ENCODE peak calls at places on chromosomes 16 and 17, in eight cellular contexts. One of them, this sample, is unnamed.

GRCh38 chr17:22443061-22443460 is 750.7 kb downstream of the KCNJ18 start:
- DNase-seq in HS-5: no peak
- DNase-seq in ELR: no peak
- DNase-seq in T-helper 17 cell: no peak
- DNase-seq in lower leg skin: no peak
- DNase-seq in stimulated activated CD4-positive, alpha-beta T cell treated with anti-CD3 and anti-CD28 coated beads, Interleukin-15, amount 100 ng/mL, for 1 hour: no peak
- DNase-seq in activated T-cell treated with anti-CD3 and anti-CD28 coated beads, Interleukin-2, amount 50 U/mL, for 48 hours: no peak
- DNase-seq in heart left ventricle: no peak
- DNase-seq in this sample: no peak

GRCh38 chr16:73483934-73484712 is 436.2 kb upstream of the ZFHX3 start:
- DNase-seq in HS-5: no peak
- DNase-seq in ELR: no peak
- DNase-seq in T-helper 17 cell: no peak
- DNase-seq in lower leg skin: no peak
- DNase-seq in stimulated activated CD4-positive, alpha-beta T cell treated with anti-CD3 and anti-CD28 coated beads, Interleukin-15, amount 100 ng/mL, for 1 hour: no peak
- DNase-seq in activated T-cell treated with anti-CD3 and anti-CD28 coated beads, Interleukin-2, amount 50 U/mL, for 48 hours: no peak
- DNase-seq in heart left ventricle: no peak
- DNase-seq in this sample: no peak

GRCh38 chr17:80861892-80862291 is 129.7 kb upstream of the CHMP6 start:
- DNase-seq in HS-5: no peak
- DNase-seq in ELR: peak; percentile 61
- DNase-seq in T-helper 17 cell: no peak
- DNase-seq in lower leg skin: no peak
- DNase-seq in stimulated activated CD4-positive, alpha-beta T cell treated with anti-CD3 and anti-CD28 coated beads, Interleukin-15, amount 100 ng/mL, for 1 hour: peak; percentile 47
- DNase-seq in activated T-cell treated with anti-CD3 and anti-CD28 coated beads, Interleukin-2, amount 50 U/mL, for 48 hours: peak; percentile 76
- DNase-seq in heart left ventricle: peak; percentile 49
- DNase-seq in this sample: peak; percentile 66

GRCh38 chr17:69672924-69673323 is 258.4 kb downstream of the MAP2K6 start:
- DNase-seq in HS-5: peak; percentile 64
- DNase-seq in ELR: peak; percentile 81
- DNase-seq in T-helper 17 cell: no peak
- DNase-seq in lower leg skin: no peak
- DNase-seq in stimulated activated CD4-positive, alpha-beta T cell treated with anti-CD3 and anti-CD28 coated beads, Interleukin-15, amount 100 ng/mL, for 1 hour: no peak
- DNase-seq in activated T-cell treated with anti-CD3 and anti-CD28 coated beads, Interleukin-2, amount 50 U/mL, for 48 hours: no peak
- DNase-seq in heart left ventricle: no peak
- DNase-seq in this sample: no peak

GRCh38 chr16:13223666-13224065 is 322.3 kb downstream of the SHISA9 start:
- DNase-seq in HS-5: no peak
- DNase-seq in ELR: no peak
- DNase-seq in T-helper 17 cell: no peak
- DNase-seq in lower leg skin: no peak
- DNase-seq in stimulated activated CD4-positive, alpha-beta T cell treated with anti-CD3 and anti-CD28 coated beads, Interleukin-15, amount 100 ng/mL, for 1 hour: no peak
- DNase-seq in activated T-cell treated with anti-CD3 and anti-CD28 coated beads, Interleukin-2, amount 50 U/mL, for 48 hours: no peak
- DNase-seq in heart left ventricle: no peak
- DNase-seq in this sample: no peak

GRCh38 chr17:57257213-57257873 is 1.0 kb downstream of the MSI2 start:
- DNase-seq in HS-5: no peak
- DNase-seq in ELR: peak; percentile 31
- DNase-seq in T-helper 17 cell: no peak
- DNase-seq in lower leg skin: no peak
- DNase-seq in stimulated activated CD4-positive, alpha-beta T cell treated with anti-CD3 and anti-CD28 coated beads, Interleukin-15, amount 100 ng/mL, for 1 hour: no peak
- DNase-seq in activated T-cell treated with anti-CD3 and anti-CD28 coated beads, Interleukin-2, amount 50 U/mL, for 48 hours: no peak
- DNase-seq in heart left ventricle: no peak
- DNase-seq in this sample: no peak

GRCh38 chr17:21173543-21173942 is 40.4 kb downstream of the TMEM11 start:
- DNase-seq in HS-5: no peak
- DNase-seq in ELR: no peak
- DNase-seq in T-helper 17 cell: no peak
- DNase-seq in lower leg skin: no peak
- DNase-seq in stimulated activated CD4-positive, alpha-beta T cell treated with anti-CD3 and anti-CD28 coated beads, Interleukin-15, amount 100 ng/mL, for 1 hour: no peak
- DNase-seq in activated T-cell treated with anti-CD3 and anti-CD28 coated beads, Interleukin-2, amount 50 U/mL, for 48 hours: no peak
- DNase-seq in heart left ventricle: no peak
- DNase-seq in this sample: no peak

GRCh38 chr17:18021372-18021771 is 17.6 kb downstream of the ATPAF2 start:
- DNase-seq in HS-5: no peak
- DNase-seq in ELR: no peak
- DNase-seq in T-helper 17 cell: no peak
- DNase-seq in lower leg skin: peak; percentile 59
- DNase-seq in stimulated activated CD4-positive, alpha-beta T cell treated with anti-CD3 and anti-CD28 coated beads, Interleukin-15, amount 100 ng/mL, for 1 hour: no peak
- DNase-seq in activated T-cell treated with anti-CD3 and anti-CD28 coated beads, Interleukin-2, amount 50 U/mL, for 48 hours: no peak
- DNase-seq in heart left ventricle: no peak
- DNase-seq in this sample: no peak

GRCh38 chr17:17491031-17491471 is 5.1 kb downstream of the RASD1 start:
- DNase-seq in HS-5: no peak
- DNase-seq in ELR: no peak
- DNase-seq in T-helper 17 cell: no peak
- DNase-seq in lower leg skin: no peak
- DNase-seq in stimulated activated CD4-positive, alpha-beta T cell treated with anti-CD3 and anti-CD28 coated beads, Interleukin-15, amount 100 ng/mL, for 1 hour: no peak
- DNase-seq in activated T-cell treated with anti-CD3 and anti-CD28 coated beads, Interleukin-2, amount 50 U/mL, for 48 hours: no peak
- DNase-seq in heart left ventricle: no peak
- DNase-seq in this sample: peak; percentile 22

GRCh38 chr16:85046957-85047866 is 19.6 kb downstream of the KIAA0513 start:
- DNase-seq in HS-5: no peak
- DNase-seq in ELR: no peak
- DNase-seq in T-helper 17 cell: no peak
- DNase-seq in lower leg skin: no peak
- DNase-seq in stimulated activated CD4-positive, alpha-beta T cell treated with anti-CD3 and anti-CD28 coated beads, Interleukin-15, amount 100 ng/mL, for 1 hour: no peak
- DNase-seq in activated T-cell treated with anti-CD3 and anti-CD28 coated beads, Interleukin-2, amount 50 U/mL, for 48 hours: no peak
- DNase-seq in heart left ventricle: no peak
- DNase-seq in this sample: no peak

GRCh38 chr17:47776330-47777197 is 43.5 kb downstream of the TBX21 start:
- DNase-seq in HS-5: no peak
- DNase-seq in ELR: peak; percentile 71
- DNase-seq in T-helper 17 cell: no peak
- DNase-seq in lower leg skin: no peak
- DNase-seq in stimulated activated CD4-positive, alpha-beta T cell treated with anti-CD3 and anti-CD28 coated beads, Interleukin-15, amount 100 ng/mL, for 1 hour: no peak
- DNase-seq in activated T-cell treated with anti-CD3 and anti-CD28 coated beads, Interleukin-2, amount 50 U/mL, for 48 hours: peak; percentile 46
- DNase-seq in heart left ventricle: no peak
- DNase-seq in this sample: no peak

GRCh38 chr16:86529160-86529559 is 18.8 kb downstream of the FOXF1 start:
- DNase-seq in HS-5: no peak
- DNase-seq in ELR: peak; percentile 45
- DNase-seq in T-helper 17 cell: no peak
- DNase-seq in lower leg skin: no peak
- DNase-seq in stimulated activated CD4-positive, alpha-beta T cell treated with anti-CD3 and anti-CD28 coated beads, Interleukin-15, amount 100 ng/mL, for 1 hour: no peak
- DNase-seq in activated T-cell treated with anti-CD3 and anti-CD28 coated beads, Interleukin-2, amount 50 U/mL, for 48 hours: no peak
- DNase-seq in heart left ventricle: no peak
- DNase-seq in this sample: no peak

GRCh38 chr17:12282056-12282455 is 261.4 kb downstream of the MAP2K4 start:
- DNase-seq in HS-5: peak; percentile 63
- DNase-seq in ELR: peak; percentile 59
- DNase-seq in T-helper 17 cell: no peak
- DNase-seq in lower leg skin: no peak
- DNase-seq in stimulated activated CD4-positive, alpha-beta T cell treated with anti-CD3 and anti-CD28 coated beads, Interleukin-15, amount 100 ng/mL, for 1 hour: no peak
- DNase-seq in activated T-cell treated with anti-CD3 and anti-CD28 coated beads, Interleukin-2, amount 50 U/mL, for 48 hours: no peak
- DNase-seq in heart left ventricle: no peak
- DNase-seq in this sample: no peak

GRCh38 chr17:51585514-51586104 is 325.3 kb downstream of the UTP18 start:
- DNase-seq in HS-5: no peak
- DNase-seq in ELR: peak; percentile 22
- DNase-seq in T-helper 17 cell: no peak
- DNase-seq in lower leg skin: no peak
- DNase-seq in stimulated activated CD4-positive, alpha-beta T cell treated with anti-CD3 and anti-CD28 coated beads, Interleukin-15, amount 100 ng/mL, for 1 hour: no peak
- DNase-seq in activated T-cell treated with anti-CD3 and anti-CD28 coated beads, Interleukin-2, amount 50 U/mL, for 48 hours: no peak
- DNase-seq in heart left ventricle: no peak
- DNase-seq in this sample: no peak

GRCh38 chr17:29959658-29960337 is 18.4 kb downstream of the EFCAB5 start:
- DNase-seq in HS-5: no peak
- DNase-seq in ELR: peak; percentile 45
- DNase-seq in T-helper 17 cell: no peak
- DNase-seq in lower leg skin: no peak
- DNase-seq in stimulated activated CD4-positive, alpha-beta T cell treated with anti-CD3 and anti-CD28 coated beads, Interleukin-15, amount 100 ng/mL, for 1 hour: no peak
- DNase-seq in activated T-cell treated with anti-CD3 and anti-CD28 coated beads, Interleukin-2, amount 50 U/mL, for 48 hours: no peak
- DNase-seq in heart left ventricle: no peak
- DNase-seq in this sample: no peak

GRCh38 chr17:31435581-31435980 is 44.1 kb downstream of the RAB11FIP4 start:
- DNase-seq in HS-5: no peak
- DNase-seq in ELR: no peak
- DNase-seq in T-helper 17 cell: no peak
- DNase-seq in lower leg skin: no peak
- DNase-seq in stimulated activated CD4-positive, alpha-beta T cell treated with anti-CD3 and anti-CD28 coated beads, Interleukin-15, amount 100 ng/mL, for 1 hour: no peak
- DNase-seq in activated T-cell treated with anti-CD3 and anti-CD28 coated beads, Interleukin-2, amount 50 U/mL, for 48 hours: no peak
- DNase-seq in heart left ventricle: no peak
- DNase-seq in this sample: no peak

GRCh38 chr17:16989230-16989952 is 17.5 kb upstream of the TNFRSF13B start:
- DNase-seq in HS-5: no peak
- DNase-seq in ELR: no peak
- DNase-seq in T-helper 17 cell: no peak
- DNase-seq in lower leg skin: peak; percentile 72
- DNase-seq in stimulated activated CD4-positive, alpha-beta T cell treated with anti-CD3 and anti-CD28 coated beads, Interleukin-15, amount 100 ng/mL, for 1 hour: no peak
- DNase-seq in activated T-cell treated with anti-CD3 and anti-CD28 coated beads, Interleukin-2, amount 50 U/mL, for 48 hours: peak; percentile 28
- DNase-seq in heart left ventricle: no peak
- DNase-seq in this sample: no peak

GRCh38 chr17:82095777-82096708 is 2.0 kb downstream of the FASN start:
- DNase-seq in HS-5: no peak
- DNase-seq in ELR: no peak
- DNase-seq in T-helper 17 cell: no peak
- DNase-seq in lower leg skin: no peak
- DNase-seq in stimulated activated CD4-positive, alpha-beta T cell treated with anti-CD3 and anti-CD28 coated beads, Interleukin-15, amount 100 ng/mL, for 1 hour: no peak
- DNase-seq in activated T-cell treated with anti-CD3 and anti-CD28 coated beads, Interleukin-2, amount 50 U/mL, for 48 hours: no peak
- DNase-seq in heart left ventricle: peak; percentile 26
- DNase-seq in this sample: no peak

GRCh38 chr17:27512511-27513346 is 56.5 kb downstream of the KSR1 start:
- DNase-seq in HS-5: no peak
- DNase-seq in ELR: no peak
- DNase-seq in T-helper 17 cell: no peak
- DNase-seq in lower leg skin: no peak
- DNase-seq in stimulated activated CD4-positive, alpha-beta T cell treated with anti-CD3 and anti-CD28 coated beads, Interleukin-15, amount 100 ng/mL, for 1 hour: no peak
- DNase-seq in activated T-cell treated with anti-CD3 and anti-CD28 coated beads, Interleukin-2, amount 50 U/mL, for 48 hours: no peak
- DNase-seq in heart left ventricle: no peak
- DNase-seq in this sample: no peak

GRCh38 chr17:43880420-43880991 is 26.8 kb downstream of the MPP2 start:
- DNase-seq in HS-5: no peak
- DNase-seq in ELR: peak; percentile 64
- DNase-seq in T-helper 17 cell: no peak
- DNase-seq in lower leg skin: no peak
- DNase-seq in stimulated activated CD4-positive, alpha-beta T cell treated with anti-CD3 and anti-CD28 coated beads, Interleukin-15, amount 100 ng/mL, for 1 hour: no peak
- DNase-seq in activated T-cell treated with anti-CD3 and anti-CD28 coated beads, Interleukin-2, amount 50 U/mL, for 48 hours: peak; percentile 69
- DNase-seq in heart left ventricle: no peak
- DNase-seq in this sample: peak; percentile 58

GRCh38 chr17:17523001-17523713 is 27.0 kb upstream of the RASD1 start:
- DNase-seq in HS-5: no peak
- DNase-seq in ELR: no peak
- DNase-seq in T-helper 17 cell: no peak
- DNase-seq in lower leg skin: no peak
- DNase-seq in stimulated activated CD4-positive, alpha-beta T cell treated with anti-CD3 and anti-CD28 coated beads, Interleukin-15, amount 100 ng/mL, for 1 hour: no peak
- DNase-seq in activated T-cell treated with anti-CD3 and anti-CD28 coated beads, Interleukin-2, amount 50 U/mL, for 48 hours: no peak
- DNase-seq in heart left ventricle: no peak
- DNase-seq in this sample: no peak

GRCh38 chr17:69608808-69609494 is 194.5 kb downstream of the MAP2K6 start:
- DNase-seq in HS-5: peak; percentile 91
- DNase-seq in ELR: peak; percentile 96
- DNase-seq in T-helper 17 cell: no peak
- DNase-seq in lower leg skin: no peak
- DNase-seq in stimulated activated CD4-positive, alpha-beta T cell treated with anti-CD3 and anti-CD28 coated beads, Interleukin-15, amount 100 ng/mL, for 1 hour: no peak
- DNase-seq in activated T-cell treated with anti-CD3 and anti-CD28 coated beads, Interleukin-2, amount 50 U/mL, for 48 hours: no peak
- DNase-seq in heart left ventricle: peak; percentile 39
- DNase-seq in this sample: no peak

GRCh38 chr17:17822189-17822978 is 14.4 kb downstream of the SREBF1 start:
- DNase-seq in HS-5: no peak
- DNase-seq in ELR: peak; percentile 32
- DNase-seq in T-helper 17 cell: no peak
- DNase-seq in lower leg skin: no peak
- DNase-seq in stimulated activated CD4-positive, alpha-beta T cell treated with anti-CD3 and anti-CD28 coated beads, Interleukin-15, amount 100 ng/mL, for 1 hour: no peak
- DNase-seq in activated T-cell treated with anti-CD3 and anti-CD28 coated beads, Interleukin-2, amount 50 U/mL, for 48 hours: peak; percentile 19
- DNase-seq in heart left ventricle: peak; percentile 89
- DNase-seq in this sample: no peak

GRCh38 chr17:64499805-64500486 is 3.1 kb upstream of the POLG2 start:
- DNase-seq in HS-5: peak; percentile 29
- DNase-seq in ELR: peak; percentile 59
- DNase-seq in T-helper 17 cell: no peak
- DNase-seq in lower leg skin: no peak
- DNase-seq in stimulated activated CD4-positive, alpha-beta T cell treated with anti-CD3 and anti-CD28 coated beads, Interleukin-15, amount 100 ng/mL, for 1 hour: no peak
- DNase-seq in activated T-cell treated with anti-CD3 and anti-CD28 coated beads, Interleukin-2, amount 50 U/mL, for 48 hours: no peak
- DNase-seq in heart left ventricle: no peak
- DNase-seq in this sample: no peak

GRCh38 chr16:10922328-10923145 is 19.7 kb downstream of the DEXI start:
- DNase-seq in HS-5: no peak
- DNase-seq in ELR: peak; percentile 45
- DNase-seq in T-helper 17 cell: no peak
- DNase-seq in lower leg skin: no peak
- DNase-seq in stimulated activated CD4-positive, alpha-beta T cell treated with anti-CD3 and anti-CD28 coated beads, Interleukin-15, amount 100 ng/mL, for 1 hour: no peak
- DNase-seq in activated T-cell treated with anti-CD3 and anti-CD28 coated beads, Interleukin-2, amount 50 U/mL, for 48 hours: no peak
- DNase-seq in heart left ventricle: peak; percentile 92
- DNase-seq in this sample: no peak

GRCh38 chr17:71423871-71424546 is 696.8 kb upstream of the SOX9 start:
- DNase-seq in HS-5: peak; percentile 61
- DNase-seq in ELR: peak; percentile 96
- DNase-seq in T-helper 17 cell: no peak
- DNase-seq in lower leg skin: no peak
- DNase-seq in stimulated activated CD4-positive, alpha-beta T cell treated with anti-CD3 and anti-CD28 coated beads, Interleukin-15, amount 100 ng/mL, for 1 hour: no peak
- DNase-seq in activated T-cell treated with anti-CD3 and anti-CD28 coated beads, Interleukin-2, amount 50 U/mL, for 48 hours: no peak
- DNase-seq in heart left ventricle: no peak
- DNase-seq in this sample: no peak

GRCh38 chr16:50594332-50595260 is 46.4 kb downstream of the NKD1 start:
- DNase-seq in HS-5: no peak
- DNase-seq in ELR: no peak
- DNase-seq in T-helper 17 cell: no peak
- DNase-seq in lower leg skin: no peak
- DNase-seq in stimulated activated CD4-positive, alpha-beta T cell treated with anti-CD3 and anti-CD28 coated beads, Interleukin-15, amount 100 ng/mL, for 1 hour: no peak
- DNase-seq in activated T-cell treated with anti-CD3 and anti-CD28 coated beads, Interleukin-2, amount 50 U/mL, for 48 hours: no peak
- DNase-seq in heart left ventricle: no peak
- DNase-seq in this sample: no peak

GRCh38 chr16:2243031-2243528 is 6.8 kb downstream of the DNASE1L2 start:
- DNase-seq in HS-5: no peak
- DNase-seq in ELR: peak; percentile 28
- DNase-seq in T-helper 17 cell: no peak
- DNase-seq in lower leg skin: no peak
- DNase-seq in stimulated activated CD4-positive, alpha-beta T cell treated with anti-CD3 and anti-CD28 coated beads, Interleukin-15, amount 100 ng/mL, for 1 hour: no peak
- DNase-seq in activated T-cell treated with anti-CD3 and anti-CD28 coated beads, Interleukin-2, amount 50 U/mL, for 48 hours: no peak
- DNase-seq in heart left ventricle: no peak
- DNase-seq in this sample: no peak

GRCh38 chr16:56938664-56939513 is 6.9 kb downstream of the HERPUD1 start:
- DNase-seq in HS-5: no peak
- DNase-seq in ELR: peak; percentile 35
- DNase-seq in T-helper 17 cell: no peak
- DNase-seq in lower leg skin: no peak
- DNase-seq in stimulated activated CD4-positive, alpha-beta T cell treated with anti-CD3 and anti-CD28 coated beads, Interleukin-15, amount 100 ng/mL, for 1 hour: no peak
- DNase-seq in activated T-cell treated with anti-CD3 and anti-CD28 coated beads, Interleukin-2, amount 50 U/mL, for 48 hours: peak; percentile 58
- DNase-seq in heart left ventricle: no peak
- DNase-seq in this sample: no peak

GRCh38 chr16:81709369-81709900 is 69.7 kb upstream of the PLCG2 start:
- DNase-seq in HS-5: no peak
- DNase-seq in ELR: no peak
- DNase-seq in T-helper 17 cell: no peak
- DNase-seq in lower leg skin: no peak
- DNase-seq in stimulated activated CD4-positive, alpha-beta T cell treated with anti-CD3 and anti-CD28 coated beads, Interleukin-15, amount 100 ng/mL, for 1 hour: no peak
- DNase-seq in activated T-cell treated with anti-CD3 and anti-CD28 coated beads, Interleukin-2, amount 50 U/mL, for 48 hours: no peak
- DNase-seq in heart left ventricle: no peak
- DNase-seq in this sample: no peak

GRCh38 chr17:38440614-38441397 is 12.5 kb downstream of the ARHGAP23 start:
- DNase-seq in HS-5: no peak
- DNase-seq in ELR: no peak
- DNase-seq in T-helper 17 cell: no peak
- DNase-seq in lower leg skin: no peak
- DNase-seq in stimulated activated CD4-positive, alpha-beta T cell treated with anti-CD3 and anti-CD28 coated beads, Interleukin-15, amount 100 ng/mL, for 1 hour: no peak
- DNase-seq in activated T-cell treated with anti-CD3 and anti-CD28 coated beads, Interleukin-2, amount 50 U/mL, for 48 hours: no peak
- DNase-seq in heart left ventricle: peak; percentile 83
- DNase-seq in this sample: no peak

GRCh38 chr17:13777003-13777402 is 175.3 kb upstream of the HS3ST3A1 start:
- DNase-seq in HS-5: no peak
- DNase-seq in ELR: no peak
- DNase-seq in T-helper 17 cell: no peak
- DNase-seq in lower leg skin: no peak
- DNase-seq in stimulated activated CD4-positive, alpha-beta T cell treated with anti-CD3 and anti-CD28 coated beads, Interleukin-15, amount 100 ng/mL, for 1 hour: no peak
- DNase-seq in activated T-cell treated with anti-CD3 and anti-CD28 coated beads, Interleukin-2, amount 50 U/mL, for 48 hours: no peak
- DNase-seq in heart left ventricle: no peak
- DNase-seq in this sample: no peak

GRCh38 chr16:8583712-8584111 is 6.6 kb downstream of the TMEM114 start:
- DNase-seq in HS-5: no peak
- DNase-seq in ELR: no peak
- DNase-seq in T-helper 17 cell: no peak
- DNase-seq in lower leg skin: no peak
- DNase-seq in stimulated activated CD4-positive, alpha-beta T cell treated with anti-CD3 and anti-CD28 coated beads, Interleukin-15, amount 100 ng/mL, for 1 hour: no peak
- DNase-seq in activated T-cell treated with anti-CD3 and anti-CD28 coated beads, Interleukin-2, amount 50 U/mL, for 48 hours: no peak
- DNase-seq in heart left ventricle: no peak
- DNase-seq in this sample: no peak

This sample was measured in activated naive CD8-positive, alpha-beta T cell treated with anti-CD3 and anti-CD28 coated beads, Interleukin-2, amount 10 ng/mL, durations not matched to agents 7 days and 5 days.